ENCODE peak calls at places on chromosomes 5 and 9, in seven cellular contexts. Q is tibial nerve; S is astrocyte; O is hepatocyte; W is CD8-positive, alpha-beta T cell; R is transverse colon; E is psoas muscle. H is an unnamed sample.

GRCh38 chr5:40735609-40736008 is 20.2 kb downstream of the TTC33 start:
- DNase-seq in Q (no peak), S (no peak), O (no peak), W (no peak), R (no peak), E (no peak), H (no peak)

GRCh38 chr9:113673726-113674125 is 202.4 kb upstream of the ZNF618 start:
- DNase-seq in Q (no peak), S (peak), O (no peak), W (no peak), R (no peak), E (no peak), H (no peak)

GRCh38 chr9:22056402-22056801 is 47.3 kb upstream of the CDKN2B start:
- DNase-seq in Q (no peak), S (no peak), O (no peak), W (no peak), R (no peak), E (no peak), H (no peak)

GRCh38 chr9:20805766-20806165 is 121.7 kb downstream of the FOCAD start:
- DNase-seq in Q (no peak), S (no peak), O (no peak), W (no peak), R (no peak), E (no peak), H (no peak)

GRCh38 chr5:135850231-135850630 is 15.8 kb downstream of the SLC25A48 start:
- DNase-seq in Q (no peak), S (no peak), O (no peak), W (no peak), R (no peak), E (no peak), H (no peak)

GRCh38 chr9:82599550-82599949 is 463.4 kb downstream of the RASEF start:
- DNase-seq in Q (no peak), S (no peak), O (no peak), W (no peak), R (no peak), E (no peak), H (no peak)

GRCh38 chr5:59193616-59194319 is 610.9 kb downstream of the RAB3C start:
- DNase-seq in Q (no peak), S (peak), O (peak), W (no peak), R (no peak), E (peak), H (peak)

GRCh38 chr9:98391884-98392283 is 136.4 kb upstream of the TBC1D2 start:
- DNase-seq in Q (no peak), S (no peak), O (no peak), W (no peak), R (no peak), E (no peak), H (no peak)

GRCh38 chr5:96243203-96243602 is 189.8 kb downstream of the PCSK1 start:
- DNase-seq in Q (no peak), S (peak), O (no peak), W (no peak), R (no peak), E (no peak), H (no peak)

GRCh38 chr9:69104830-69105527 is 69.1 kb upstream of the TJP2 start:
- DNase-seq in Q (no peak), S (no peak), O (peak), W (no peak), R (peak), E (no peak), H (no peak)

GRCh38 chr9:125409217-125409636 is 147.6 kb downstream of the GAPVD1 start:
- DNase-seq in Q (no peak), S (no peak), O (no peak), W (no peak), R (no peak), E (no peak), H (no peak)

GRCh38 chr5:31741496-31741895 is 102.6 kb downstream of the PDZD2 start:
- DNase-seq in Q (peak), S (no peak), O (no peak), W (no peak), R (no peak), E (peak), H (no peak)

GRCh38 chr5:67674256-67674655 is 477.7 kb upstream of the CD180 start:
- DNase-seq in Q (no peak), S (no peak), O (no peak), W (no peak), R (no peak), E (no peak), H (no peak)

GRCh38 chr9:90299963-90300362 is 342.7 kb downstream of the DIRAS2 start:
- DNase-seq in Q (no peak), S (no peak), O (no peak), W (no peak), R (no peak), E (no peak), H (no peak)

GRCh38 chr5:6948562-6948961 is 235.3 kb downstream of the TENT4A start:
- DNase-seq in Q (no peak), S (no peak), O (no peak), W (no peak), R (no peak), E (no peak), H (no peak)

GRCh38 chr9:88477300-88477751 is 57.7 kb upstream of the NXNL2 start:
- DNase-seq in Q (no peak), S (peak), O (no peak), W (no peak), R (no peak), E (no peak), H (peak)

GRCh38 chr5:38780950-38781349 is 64.9 kb upstream of the OSMR start:
- DNase-seq in Q (peak), S (peak), O (peak), W (no peak), R (peak), E (peak), H (no peak)

GRCh38 chr5:179203248-179203647 is 142.0 kb downstream of the ADAMTS2 start:
- DNase-seq in Q (no peak), S (no peak), O (no peak), W (no peak), R (no peak), E (no peak), H (no peak)

GRCh38 chr5:145464194-145464593 is 370.9 kb downstream of the PRELID2 start:
- DNase-seq in Q (no peak), S (no peak), O (no peak), W (no peak), R (no peak), E (no peak), H (no peak)

GRCh38 chr5:145465487-145466263 is 369.5 kb downstream of the PRELID2 start:
- DNase-seq in Q (no peak), S (no peak), O (peak), W (no peak), R (no peak), E (no peak), H (no peak)

GRCh38 chr5:145463634-145464033 is 371.5 kb downstream of the PRELID2 start:
- DNase-seq in Q (no peak), S (no peak), O (no peak), W (no peak), R (no peak), E (no peak), H (no peak)

GRCh38 chr5:145470382-145470979 is 364.7 kb downstream of the PRELID2 start:
- DNase-seq in Q (no peak), S (no peak), O (no peak), W (no peak), R (no peak), E (no peak), H (no peak)

DNA sequence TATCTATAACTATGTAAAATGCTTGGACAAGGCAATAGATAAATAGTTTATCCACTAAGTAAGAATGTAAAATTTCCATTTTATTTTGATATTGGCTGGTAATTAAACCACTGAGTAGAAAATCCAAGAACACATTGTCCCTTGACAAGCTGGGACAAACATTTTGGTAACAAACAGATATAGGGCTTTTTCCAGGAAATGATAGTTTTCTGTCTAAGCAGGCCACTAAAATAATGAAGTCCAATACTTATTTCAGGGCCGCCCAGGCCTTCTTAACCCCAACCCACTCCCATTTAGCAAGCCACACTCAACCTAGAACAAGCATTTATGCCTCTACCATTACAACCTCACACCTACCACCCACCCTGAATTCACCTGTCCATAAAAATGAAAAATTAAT is 368.6 kb downstream of the PRELID2 start:
- DNase-seq in Q (no peak), S (no peak), O (no peak), W (no peak), R (no peak), E (no peak), H (no peak)
- H3K4me3 ChIP-seq in Q (no peak), S (no peak), O (no peak), W (no peak), R (no peak), E (no peak), H (no peak)

GRCh38 chr9:24832307-24832706 is 286.6 kb upstream of the IZUMO3 start:
- DNase-seq in Q (no peak), S (no peak), O (peak), W (no peak), R (no peak), E (no peak), H (no peak)
- TF ChIP-seq CTCF in Q (no peak), S (no peak), O (peak), W (no peak), R (peak), E (no peak), H (no peak)

GRCh38 chr5:9440517-9440916 is 105.4 kb downstream of the SEMA5A start:
- DNase-seq in Q (no peak), S (peak), O (no peak), W (no peak), R (no peak), E (no peak), H (peak)
- H3K4me3 ChIP-seq in Q (no peak), S (no peak), O (no peak), W (no peak), R (no peak), E (no peak), H (no peak)

DNA sequence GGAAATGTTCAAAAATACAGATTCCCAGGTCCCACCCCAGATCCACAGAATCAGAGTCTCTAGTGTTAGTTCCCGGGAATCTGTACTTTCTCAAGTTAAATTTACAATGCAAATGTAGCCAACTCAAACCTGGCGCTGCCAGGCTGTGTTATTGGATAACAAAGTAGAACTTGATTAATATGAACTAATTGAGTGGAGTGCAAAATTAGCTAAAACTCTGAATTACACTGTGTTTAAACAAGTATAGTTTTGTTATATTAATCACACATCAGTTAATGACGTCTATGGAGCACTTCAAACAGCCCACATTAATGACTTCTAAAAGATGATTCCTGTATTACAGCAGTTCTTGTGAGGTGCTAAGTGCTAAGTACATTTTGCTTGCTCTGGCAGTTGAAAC is 32.4 kb upstream of the CYFIP2 start:
- DNase-seq in Q (no peak), S (no peak), O (no peak), W (no peak), R (no peak), E (no peak), H (no peak)
- TF ChIP-seq CTCF in Q (no peak), S (no peak), O (no peak), W (no peak), R (no peak), E (no peak), H (no peak)

DNA sequence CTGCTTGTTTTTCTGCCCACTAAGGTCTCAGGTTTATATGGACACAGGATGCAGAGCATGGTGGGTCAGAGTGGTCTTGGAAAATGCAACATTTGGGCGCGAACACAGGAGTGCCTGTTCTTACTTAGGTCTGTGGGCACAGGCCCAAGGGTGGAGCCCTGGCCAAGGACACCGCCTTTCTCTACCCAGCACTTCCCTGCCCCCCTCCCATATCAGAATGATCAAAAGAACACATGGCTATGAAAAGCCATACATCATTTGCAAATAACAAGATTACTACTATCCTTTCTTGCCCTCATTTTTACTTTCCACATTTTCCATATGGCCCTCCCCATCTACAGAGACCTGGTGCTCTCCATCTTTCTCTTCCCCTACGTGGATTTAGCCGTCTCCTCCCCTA is 162.2 kb downstream of the ENC1 start:
- DNase-seq in Q (no peak), S (no peak), O (no peak), W (no peak), R (no peak), E (no peak), H (no peak)
- H3K4me3 ChIP-seq in Q (no peak), S (no peak), O (no peak), W (no peak), R (no peak), E (no peak), H (no peak)

DNA sequence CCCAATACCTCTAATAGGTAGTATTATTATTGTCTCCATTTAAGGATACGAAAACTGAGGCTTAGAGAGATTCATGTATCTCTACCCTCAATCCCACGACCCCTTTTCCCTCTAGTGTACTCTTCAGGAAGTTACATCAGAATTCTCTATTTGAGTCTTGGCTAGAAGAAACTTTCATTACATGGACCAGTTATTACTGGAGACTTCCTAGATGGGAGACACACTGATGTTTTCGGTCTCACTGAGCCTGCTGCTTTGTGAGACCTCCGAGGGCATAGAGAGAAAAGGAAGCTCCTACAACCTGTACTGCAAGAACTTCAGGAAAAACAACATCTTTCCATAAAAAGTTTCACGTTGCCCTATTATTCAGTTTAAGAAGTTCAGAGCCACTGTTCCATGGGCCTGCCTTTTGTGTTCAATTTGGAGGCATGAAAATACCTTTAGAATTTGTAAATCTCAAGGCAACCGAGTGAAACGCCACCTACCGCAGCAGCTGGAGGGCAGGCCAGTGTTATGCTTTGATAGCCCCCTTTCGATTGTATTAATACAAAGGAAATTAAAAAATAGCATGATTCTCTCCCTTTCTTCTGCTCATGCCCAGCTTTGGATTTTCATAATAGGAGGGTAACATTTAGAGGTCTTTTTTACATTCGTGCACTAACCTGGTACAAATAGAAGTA is 223.3 kb downstream of the EBF1 start:
- DNase-seq in Q (no peak), S (no peak), O (no peak), W (no peak), R (no peak), E (no peak), H (no peak)
- TF ChIP-seq CTCF in Q (no peak), S (no peak), O (no peak), W (no peak), R (no peak), E (no peak), H (no peak)

GRCh38 chr5:140857177-140857986 is 1.7 kb downstream of the PCDHA10 start:
- DNase-seq in Q (no peak), S (no peak), O (no peak), W (no peak), R (no peak), E (no peak), H (no peak)

GRCh38 chr5:140857987-140858240 is 2.2 kb downstream of the PCDHA10 start:
- DNase-seq in Q (no peak), S (no peak), O (no peak), W (no peak), R (no peak), E (peak), H (no peak)

GRCh38 chr5:140855772-140856674 is at the start of gene PCDHA10:
- DNase-seq in Q (no peak), S (no peak), O (peak), W (no peak), R (no peak), E (no peak), H (no peak)
- H3K4me3 ChIP-seq in Q (peak), S (no peak), O (peak), W (no peak), R (no peak), E (no peak), H (peak)

GRCh38 chr5:157384971-157385709 is 74.9 kb upstream of the NIPAL4 start:
- DNase-seq in Q (peak), S (peak), O (peak), W (no peak), R (peak), E (no peak), H (peak)
- TF ChIP-seq CTCF in Q (no peak), S (no peak), O (no peak), W (no peak), R (no peak), E (no peak), H (peak)